ENCODE peak calls at places on chromosomes 12 and 14, in five cellular contexts. C is endodermal cell, J is cardiac fibroblast, N is mammary epithelial cell, W is heart right ventricle. F is an unnamed sample.

GRCh38 chr12:95648990-95649791 is 97.9 kb upstream of the USP44 start:
- DNase-seq in C (no peak), W (no peak), N (peak), J (peak), F (no peak)

GRCh38 chr12:104720346-104721064 is 237.6 kb downstream of the SLC41A2 start:
- DNase-seq in J (no peak), W (no peak), N (no peak), C (no peak), F (no peak)

GRCh38 chr12:1835178-1836131 is 15.1 kb downstream of the LRTM2 start:
- DNase-seq in J (no peak), C (no peak), N (no peak), W (no peak), F (no peak)

GRCh38 chr14:68715032-68715924 is 77.6 kb downstream of the ZFP36L1 start:
- DNase-seq in J (peak), W (no peak), C (no peak), N (peak), F (no peak)

GRCh38 chr12:121036810-121037326 is 2.2 kb downstream of the OASL start:
- DNase-seq in C (no peak), N (peak), W (no peak), J (peak), F (no peak)

GRCh38 chr14:94621358-94622134 is 9.4 kb downstream of the SERPINA3 start:
- DNase-seq in J (no peak), C (no peak), W (no peak), N (no peak), F (no peak)

GRCh38 chr12:57852620-57853509 is 6.3 kb upstream of the CTDSP2 start:
- DNase-seq in J (peak), W (peak), C (peak), N (no peak), F (peak)

GRCh38 chr14:85764809-85765208 is 234.9 kb downstream of the FLRT2 start:
- DNase-seq in N (no peak), J (no peak), W (no peak), C (no peak), F (no peak)

GRCh38 chr14:50000215-50001145 is 107.6 kb downstream of the ARF6 start:
- DNase-seq in W (peak), J (peak), N (peak), C (peak), F (peak)

GRCh38 chr12:29566441-29566840 is 69.0 kb upstream of the OVCH1 start:
- DNase-seq in C (no peak), N (no peak), W (no peak), J (no peak), F (no peak)

GRCh38 chr14:95045255-95045701 is 112.1 kb downstream of the DICER1 start:
- DNase-seq in W (no peak), C (peak), N (no peak), J (no peak), F (peak)

GRCh38 chr12:115224031-115224430 is 540.1 kb upstream of the TBX3 start:
- DNase-seq in N (no peak), J (peak), C (peak), W (no peak), F (peak)

GRCh38 chr12:1912580-1913376 is 5.7 kb downstream of the CACNA2D4 start:
- DNase-seq in J (no peak), N (no peak), C (peak), W (no peak), F (no peak)

GRCh38 chr14:101226603-101227425 is 323.3 kb upstream of the RTL1 start:
- DNase-seq in J (no peak), W (no peak), N (no peak), C (peak), F (no peak)

GRCh38 chr12:9244894-9245293 is 36.7 kb upstream of the PZP start:
- DNase-seq in N (peak), C (no peak), W (no peak), J (no peak), F (no peak)

GRCh38 chr12:114658002-114658441 is 26.0 kb downstream of the TBX3 start:
- DNase-seq in N (no peak), W (no peak), J (no peak), C (peak), F (no peak)

GRCh38 chr12:2301531-2302461 is 249.0 kb downstream of the CACNA1C start:
- DNase-seq in N (peak), W (peak), J (no peak), C (peak), F (no peak)

GRCh38 chr14:69610859-69611263 is 535 bp upstream of the SUSD6 start:
- DNase-seq in W (no peak), N (no peak), J (peak), C (peak), F (peak)

GRCh38 chr14:32342151-32342853 is 13.2 kb downstream of the AKAP6 start:
- DNase-seq in C (no peak), J (no peak), N (peak), W (no peak), F (no peak)

GRCh38 chr12:79021021-79021420 is 156.4 kb downstream of the SYT1 start:
- DNase-seq in C (no peak), N (no peak), W (no peak), J (no peak), F (no peak)

GRCh38 chr12:26906704-26907103 is 31.1 kb downstream of the INTS13 start:
- DNase-seq in N (peak), C (no peak), W (no peak), J (no peak), F (no peak)

GRCh38 chr14:92759300-92759678 is 10.9 kb upstream of the LGMN start:
- DNase-seq in J (peak), N (peak), C (peak), W (no peak), F (peak)

GRCh38 chr12:32444895-32445294 is 45.5 kb downstream of the FGD4 start:
- DNase-seq in C (peak), N (peak), W (no peak), J (peak), F (peak)

GRCh38 chr12:50192908-50193307 is 25.7 kb upstream of the CERS5 start:
- DNase-seq in J (peak), N (no peak), W (no peak), C (no peak), F (no peak)

GRCh38 chr12:49661191-49661590 is 37.8 kb downstream of the PRPF40B start:
- DNase-seq in J (no peak), N (no peak), C (no peak), W (no peak), F (no peak)

GRCh38 chr12:91413591-91413990 is 231.0 kb upstream of the DCN start:
- DNase-seq in N (peak), J (peak), C (no peak), W (no peak), F (no peak)

GRCh38 chr14:90294872-90295271 is 36.9 kb downstream of the NRDE2 start:
- DNase-seq in N (no peak), C (no peak), W (no peak), J (no peak), F (no peak)

GRCh38 chr14:76456200-76456599 is 80.3 kb downstream of the ESRRB start:
- DNase-seq in C (peak), W (no peak), N (peak), J (peak), F (peak)

GRCh38 chr14:61973981-61974380 is 211.8 kb downstream of the SNAPC1 start:
- DNase-seq in J (peak), C (no peak), N (peak), W (no peak), F (no peak)

GRCh38 chr12:41979574-41979973 is 165.1 kb downstream of the GXYLT1 start:
- DNase-seq in N (no peak), C (no peak), W (no peak), J (no peak), F (no peak)

GRCh38 chr12:111330800-111331752 is 37.8 kb downstream of the PHETA1 start:
- DNase-seq in W (no peak), N (peak), C (peak), J (peak), F (peak)

GRCh38 chr14:80390911-80391310 is 179.6 kb upstream of the DIO2 start:
- DNase-seq in C (peak), N (peak), J (peak), W (no peak), F (peak)

GRCh38 chr12:89706551-89707348 is 1.9 kb downstream of the ATP2B1 start:
- DNase-seq in N (peak), J (peak), C (peak), W (peak), F (peak)

DNA sequence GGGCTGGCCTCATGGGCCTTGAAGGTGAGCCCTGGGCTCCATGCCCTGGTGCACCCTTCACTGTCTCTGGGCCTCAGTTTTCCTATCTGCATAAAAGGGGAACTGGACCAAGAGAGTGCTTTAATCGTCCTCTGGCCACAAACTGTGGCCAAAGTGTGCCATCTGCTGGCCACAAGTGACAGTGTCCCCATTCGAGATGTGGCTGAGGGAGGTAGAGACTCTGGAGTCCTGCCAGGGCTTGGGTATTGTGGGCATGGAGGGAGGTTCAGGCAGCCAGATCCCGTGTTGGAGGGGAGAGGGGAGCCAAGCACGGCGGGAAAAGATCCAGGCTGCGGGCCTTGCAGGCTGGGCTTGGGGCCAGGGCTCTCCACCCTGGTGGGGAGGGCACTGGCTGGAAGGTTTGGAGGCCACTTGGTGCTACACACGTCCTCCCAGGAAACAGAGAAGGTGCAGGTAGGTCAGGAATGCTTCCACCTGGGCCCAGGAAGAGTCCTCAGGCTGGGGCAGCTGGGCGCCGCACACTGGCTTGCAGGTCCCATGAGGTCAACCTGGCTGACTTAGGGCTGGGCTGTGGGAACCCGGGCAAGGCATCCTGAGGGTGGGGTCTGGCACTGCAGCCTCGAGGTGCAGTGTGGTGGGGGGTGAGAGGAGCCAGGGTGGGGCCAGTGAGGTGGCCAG is 7.3 kb upstream of the KIF26A start:
- DNase-seq in C (peak), J (peak), W (peak), N (no peak), F (peak)
- TF ChIP-seq CTCF in C (peak), J (peak), W (peak), N (peak), F (peak)

DNA sequence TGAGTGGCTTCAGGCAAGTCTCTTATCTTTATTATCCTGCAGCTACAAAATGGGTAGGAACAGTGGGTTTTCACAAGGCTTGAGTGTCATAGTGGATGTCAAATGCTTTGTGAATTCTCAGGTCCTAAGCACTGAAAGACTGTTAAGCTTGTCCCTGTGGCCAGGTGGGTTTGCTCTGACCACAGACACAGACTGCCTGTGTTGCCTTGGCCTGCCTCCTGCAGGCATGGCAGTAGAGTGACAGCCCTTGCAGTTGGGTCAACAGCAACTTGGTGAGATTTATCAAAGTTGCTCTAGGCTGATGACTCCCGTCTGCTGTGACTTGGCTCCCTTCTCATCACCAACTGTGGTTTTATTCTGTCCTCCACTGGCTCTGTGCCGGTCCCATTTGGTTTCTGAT is 520.0 kb upstream of the CCDC196 start:
- DNase-seq in W (no peak), J (no peak), C (peak), N (no peak), F (no peak)
- TF ChIP-seq CTCF in W (no peak), J (no peak), C (peak), N (no peak), F (no peak)

DNA sequence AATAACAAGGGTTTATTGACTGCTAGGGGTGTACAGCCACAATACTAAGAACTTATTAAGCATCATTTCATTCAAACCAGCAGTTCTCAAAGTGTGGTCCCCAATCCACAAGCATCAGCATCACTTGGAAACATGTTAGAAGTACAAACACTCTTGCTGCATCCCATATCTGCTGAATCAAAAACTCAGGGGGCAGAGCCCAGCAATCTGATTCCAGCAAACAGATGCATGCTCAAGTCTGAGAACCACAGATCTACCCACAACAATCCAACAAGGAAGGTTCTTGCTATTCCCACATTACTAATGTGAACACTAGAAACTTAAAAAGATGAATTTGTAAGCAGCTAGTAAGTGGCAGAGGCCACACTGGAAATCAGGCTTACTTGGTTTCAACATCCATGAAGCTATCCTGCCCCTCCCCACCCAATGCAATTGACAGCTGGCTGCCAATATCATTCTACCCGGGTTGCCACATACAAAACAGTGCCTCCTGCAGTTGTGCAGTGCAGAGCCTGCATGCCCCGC is 6.2 kb downstream of the KRT77 start:
- DNase-seq in J (no peak), C (no peak), W (no peak), N (no peak), F (no peak)
- TF ChIP-seq CTCF in J (no peak), C (peak), W (no peak), N (no peak), F (peak)

DNA sequence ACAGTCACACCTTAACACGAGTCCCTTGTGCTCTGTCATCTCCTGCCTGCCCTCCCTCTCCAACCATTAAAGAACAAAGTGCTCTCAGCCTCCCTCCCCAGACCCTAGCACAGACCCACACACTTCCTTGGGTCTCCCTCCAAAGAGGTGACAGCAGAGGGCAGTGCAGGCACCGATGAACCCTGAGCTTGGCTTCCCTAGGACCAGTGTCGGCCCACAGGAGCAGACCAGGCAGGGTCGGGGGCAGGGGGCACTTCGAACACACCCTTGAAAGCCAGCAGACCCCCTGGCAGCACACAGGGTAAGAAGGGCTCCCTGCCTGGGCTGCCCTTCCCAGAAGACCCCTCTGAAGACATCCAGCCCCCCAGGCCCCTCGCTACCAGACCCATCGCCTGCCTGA is 7.0 kb downstream of the CDK2AP1 start:
- DNase-seq in J (no peak), N (no peak), W (no peak), C (peak), F (peak)
- TF ChIP-seq CTCF in J (no peak), N (no peak), W (peak), C (peak), F (peak)

GRCh38 chr12:131745706-131746105 is 34.8 kb downstream of the SFSWAP start:
- DNase-seq in C (no peak), J (no peak), N (no peak), W (no peak), F (no peak)

GRCh38 chr12:131749618-131750315 is 38.9 kb downstream of the SFSWAP start:
- DNase-seq in N (no peak), C (peak), W (no peak), J (no peak), F (no peak)

GRCh38 chr12:131751335-131751734 is 40.4 kb downstream of the SFSWAP start:
- DNase-seq in J (no peak), C (peak), N (no peak), W (no peak), F (no peak)

GRCh38 chr12:131747771-131748170 is 36.9 kb downstream of the SFSWAP start:
- DNase-seq in N (no peak), C (peak), W (no peak), J (no peak), F (no peak)

DNA sequence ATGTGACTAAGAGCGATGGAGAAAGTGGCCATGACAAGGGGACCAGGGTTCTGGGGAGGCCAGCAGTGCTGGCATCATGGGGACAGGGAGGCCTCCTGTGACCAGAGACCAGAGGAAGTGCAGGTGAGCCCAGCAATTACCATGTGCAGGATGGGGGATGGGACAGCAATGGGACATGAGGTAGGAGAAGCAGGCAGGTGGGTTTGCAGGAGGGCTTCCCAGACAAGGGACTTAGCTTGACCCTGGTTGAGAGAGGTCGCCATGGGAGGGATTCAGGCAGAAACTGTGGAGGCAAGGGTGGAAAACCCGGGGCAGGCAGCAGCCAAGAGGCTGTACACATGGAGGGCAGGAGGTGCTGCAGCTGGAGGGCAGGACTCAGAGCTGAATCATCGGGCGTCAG is 36.4 kb downstream of the SFSWAP start:
- DNase-seq in N (no peak), W (no peak), J (no peak), C (peak), F (no peak)
- TF ChIP-seq CTCF in N (no peak), W (no peak), J (no peak), C (no peak), F (no peak)

DNA sequence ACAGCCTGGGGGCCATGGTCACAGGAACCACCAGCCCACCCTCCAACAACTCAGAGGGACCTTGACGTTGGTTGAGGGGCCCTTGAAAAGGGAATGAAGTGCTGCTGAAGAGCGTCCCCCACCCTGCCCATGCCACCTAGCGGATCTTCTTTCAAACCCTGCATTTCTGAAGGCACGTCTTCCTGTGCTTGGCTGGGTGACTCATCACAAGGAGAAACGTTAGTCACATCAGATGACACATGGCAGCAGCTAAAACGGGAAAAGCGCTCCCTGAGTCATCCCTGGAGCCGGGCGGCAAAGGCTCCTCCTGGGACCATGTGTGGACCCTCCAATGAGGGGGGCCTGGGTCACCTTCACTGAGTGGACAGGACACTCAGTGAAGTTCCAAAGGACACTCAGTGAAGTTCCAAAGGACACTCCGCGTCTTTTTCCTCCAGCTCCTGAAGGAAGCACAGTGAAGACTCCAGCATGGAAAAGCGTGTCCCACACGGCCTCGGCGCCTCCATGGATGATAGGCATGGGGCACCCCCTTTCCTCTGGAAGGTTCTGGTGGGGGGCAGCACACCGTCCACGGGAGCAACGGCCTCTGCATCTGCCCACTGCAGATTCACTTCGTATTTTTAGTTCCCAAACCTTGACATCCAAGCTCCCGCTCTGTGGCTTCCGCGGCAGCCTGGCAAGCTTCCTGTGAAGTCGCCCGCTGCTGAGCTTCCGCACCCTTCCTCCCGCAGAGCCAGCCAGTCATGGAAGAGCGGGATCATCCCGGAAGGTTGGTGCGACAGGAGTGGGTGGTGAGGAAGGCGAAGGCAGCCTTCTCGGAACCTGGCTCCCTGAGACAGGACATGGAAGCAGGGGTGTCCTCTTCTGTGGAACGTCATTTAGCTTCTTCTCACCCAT is 383.4 kb downstream of the VRK1 start:
- DNase-seq in J (peak), N (no peak), C (peak), W (no peak), F (no peak)
- TF ChIP-seq CTCF in J (no peak), N (no peak), C (no peak), W (no peak), F (no peak)

GRCh38 chr14:65359503-65359902 is 53.0 kb upstream of the FUT8 start:
- DNase-seq in W (no peak), N (peak), C (no peak), J (peak), F (no peak)
- TF ChIP-seq CTCF in W (peak), N (peak), C (peak), J (no peak), F (no peak)

F was measured in neural progenitor cell.